ENCODE peak calls at places on chromosomes 12 and 14, in seven cellular contexts. I is astrocyte, N is PC-3, U is GM23338, J is K562, Y is mammary epithelial cell, E is H1. T is an unnamed sample.

GRCh38 chr12:116353958-116354357 is 76.5 kb upstream of the MED13L start:
- DNase-seq in I (no peak), N (no peak), E (no peak), U (no peak), Y (no peak), J (no peak), T (no peak)

GRCh38 chr14:93019970-93020369 is 95.8 kb downstream of the ITPK1 start:
- DNase-seq in I (no peak), E (no peak), N (no peak), U (no peak), Y (no peak), J (no peak), T (no peak)

GRCh38 chr14:31945074-31945613 is 132.0 kb upstream of the ARHGAP5 start:
- DNase-seq in I (no peak), E (no peak), Y (no peak), U (no peak), N (no peak), J (no peak), T (no peak)

GRCh38 chr12:5010130-5010529 is 33.5 kb upstream of the KCNA5 start:
- DNase-seq in N (no peak), U (no peak), Y (no peak), E (no peak), I (no peak), J (no peak), T (no peak)

GRCh38 chr12:100721193-100721592 is 73.4 kb upstream of the ANO4 start:
- DNase-seq in Y (no peak), I (no peak), J (no peak), E (no peak), N (no peak), U (no peak), T (no peak)

GRCh38 chr12:76643438-76643837 is 83.9 kb upstream of the OSBPL8 start:
- DNase-seq in N (peak; percentile 65), I (peak; percentile 14), Y (no peak), U (no peak), J (no peak), E (no peak), T (peak; percentile 44)

GRCh38 chr14:87615822-87616679 is 376.9 kb downstream of the GALC start:
- DNase-seq in U (peak; percentile 86), E (peak; percentile 36), N (peak; percentile 71), I (no peak), J (peak; percentile 35), Y (peak; percentile 37), T (peak; percentile 52)

GRCh38 chr12:16359512-16360491 is 12.4 kb downstream of the MGST1 start:
- DNase-seq in I (peak; percentile 11), J (peak; percentile 31), U (peak; percentile 90), E (peak; percentile 41), Y (peak; percentile 25), N (peak; percentile 62), T (peak; percentile 70)

GRCh38 chr14:74973003-74973614 is 17.7 kb upstream of the PGF start:
- DNase-seq in U (no peak), Y (no peak), J (no peak), I (peak; percentile 35), E (no peak), N (no peak), T (no peak)

GRCh38 chr14:101071493-101071891 is 168.0 kb upstream of the RTL1 start:
- DNase-seq in E (no peak), J (no peak), Y (no peak), U (no peak), N (no peak), I (no peak), T (no peak)

GRCh38 chr12:128078311-128078851 is 188.6 kb upstream of the TMEM132C start:
- DNase-seq in J (no peak), I (peak; percentile 52), Y (no peak), U (no peak), N (no peak), E (peak; percentile 9), T (peak; percentile 40)

GRCh38 chr12:32595251-32595650 is 83.8 kb upstream of the DNM1L start:
- DNase-seq in E (no peak), J (no peak), N (peak; percentile 26), U (no peak), Y (peak; percentile 43), I (peak; percentile 65), T (no peak)

GRCh38 chr14:29222671-29223268 is 456.2 kb downstream of the FOXG1 start:
- DNase-seq in U (peak; percentile 51), N (peak; percentile 59), Y (no peak), E (no peak), J (no peak), I (peak; percentile 47), T (peak; percentile 79)

GRCh38 chr14:54691525-54692260 is 124.8 kb downstream of the SAMD4A start:
- DNase-seq in U (peak; percentile 90), J (peak; percentile 60), E (peak; percentile 53), N (peak; percentile 97), Y (peak; percentile 64), I (no peak), T (peak; percentile 85)

GRCh38 chr14:20811994-20812393 is 9.3 kb upstream of the RNASE1 start:
- DNase-seq in Y (no peak), I (no peak), N (no peak), U (no peak), E (no peak), J (no peak), T (no peak)

GRCh38 chr12:47272412-47273190 is 192.8 kb upstream of the AMIGO2 start:
- DNase-seq in U (no peak), E (no peak), J (peak; percentile 62), Y (peak; percentile 49), I (no peak), N (peak; percentile 2), T (peak; percentile 56)

GRCh38 chr12:47273191-47273626 is 193.4 kb upstream of the AMIGO2 start:
- DNase-seq in Y (peak; percentile 28), U (no peak), E (no peak), I (no peak), N (peak; percentile 46), J (peak; percentile 22), T (no peak)

GRCh38 chr12:47268501-47269459 is 189.0 kb upstream of the AMIGO2 start:
- DNase-seq in N (peak; percentile 58), E (no peak), Y (peak; percentile 24), I (no peak), U (no peak), J (no peak), T (no peak)

GRCh38 chr12:47271800-47272230 is 192.1 kb upstream of the AMIGO2 start:
- DNase-seq in U (no peak), E (no peak), I (no peak), J (no peak), Y (peak; percentile 5), N (peak; percentile 47), T (peak; percentile 12)

GRCh38 chr12:47270782-47271664 is 191.3 kb upstream of the AMIGO2 start:
- DNase-seq in J (no peak), E (no peak), I (peak; percentile 96), U (no peak), N (peak; percentile 98), Y (peak; percentile 97), T (peak; percentile 90)
- H3K4me2 ChIP-seq in J (peak overlapping the region; percentile 26), E (no peak overlapping the region), I (peak overlapping the region; percentile 60), U (no peak overlapping the region), N (peak overlapping the region; percentile 78), Y (peak overlapping the region; percentile 3), T (peak overlapping the region; percentile 58)

GRCh38 chr12:103493199-103493598 is 2.6 kb downstream of the C12orf42 start:
- DNase-seq in E (no peak), J (no peak), I (no peak), Y (peak; percentile 97), U (no peak), N (no peak), T (no peak)

GRCh38 chr12:103494388-103494787 is 1.4 kb downstream of the C12orf42 start:
- DNase-seq in N (no peak), U (no peak), J (no peak), E (no peak), I (no peak), Y (no peak), T (no peak)

GRCh38 chr12:103498990-103499389 is 3.2 kb upstream of the C12orf42 start:
- DNase-seq in N (no peak), E (no peak), U (no peak), Y (no peak), I (no peak), J (no peak), T (no peak)

GRCh38 chr12:103495158-103495782 is 498 bp downstream of the C12orf42 start:
- DNase-seq in E (peak; percentile 53), I (no peak), N (no peak), Y (peak; percentile 45), J (peak; percentile 28), U (peak; percentile 84), T (no peak)

DNA sequence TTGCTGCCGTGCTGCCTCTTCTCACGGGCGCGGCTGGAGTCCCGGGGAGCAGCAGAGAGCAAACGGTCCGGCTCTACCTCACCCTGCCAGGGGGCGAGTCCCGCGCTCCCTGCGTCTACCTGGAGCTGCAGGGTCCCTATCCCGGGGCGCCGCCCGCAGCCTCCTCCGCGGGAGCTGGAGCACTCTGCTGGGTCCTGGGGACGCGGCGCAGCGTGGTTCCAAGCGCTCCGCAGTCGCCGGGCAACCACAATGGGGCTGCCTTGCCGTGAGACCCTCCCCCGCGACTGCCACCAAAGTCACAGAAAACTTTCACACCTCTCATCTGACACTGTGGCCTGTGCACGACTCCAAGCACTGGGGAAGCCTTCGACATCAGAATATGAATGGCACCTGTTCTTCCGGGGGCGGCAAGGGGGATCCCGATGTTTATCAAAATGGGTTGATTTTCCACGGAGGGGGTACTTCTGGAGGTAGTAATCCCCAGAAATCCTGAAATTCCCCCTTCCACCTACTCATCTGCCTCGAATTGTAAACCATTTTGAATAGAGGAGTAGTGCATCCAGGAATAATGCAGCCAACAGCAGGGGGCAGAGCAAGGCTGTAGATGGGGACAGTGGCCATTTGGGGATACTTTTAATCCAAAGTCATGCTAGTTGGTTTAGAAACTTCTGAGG is at the start of gene C12orf42:
- DNase-seq in J (peak; percentile 16), I (no peak), U (peak; percentile 72), N (peak; percentile 76), E (no peak), Y (peak; percentile 67), T (peak; percentile 47)
- TF ChIP-seq EZH2 in J (no peak), I (peak; percentile 59), U (no peak), N (no peak), E (no peak), Y (no peak), T (no peak)

GRCh38 chr12:106067606-106068205 is 71.0 kb downstream of the NUAK1 start:
- DNase-seq in N (no peak), E (no peak), J (no peak), I (no peak), U (no peak), Y (no peak), T (no peak)
- H3K4me3 ChIP-seq in N (no peak overlapping the region), E (no peak overlapping the region), J (no peak overlapping the region), I (no peak overlapping the region), U (no peak overlapping the region), Y (no peak overlapping the region), T (no peak overlapping the region)

GRCh38 chr12:54956322-54956721 is 28.2 kb downstream of the TESPA1 start:
- DNase-seq in U (no peak), J (no peak), Y (no peak), E (no peak), N (no peak), I (no peak), T (no peak)

GRCh38 chr12:54959291-54960018 is 25.1 kb downstream of the TESPA1 start:
- DNase-seq in N (peak; percentile 50), I (no peak), J (no peak), U (no peak), E (no peak), Y (no peak), T (no peak)

GRCh38 chr12:54954228-54954627 is 30.3 kb downstream of the TESPA1 start:
- DNase-seq in U (no peak), J (no peak), I (no peak), N (no peak), E (no peak), Y (no peak), T (no peak)

GRCh38 chr12:54958048-54958658 is 26.4 kb downstream of the TESPA1 start:
- DNase-seq in J (peak; percentile 49), E (no peak), N (peak; percentile 87), Y (peak; percentile 50), U (peak; percentile 75), I (peak; percentile 38), T (peak; percentile 77)

GRCh38 chr12:54956818-54957641 is 27.5 kb downstream of the TESPA1 start:
- DNase-seq in Y (no peak), U (no peak), E (no peak), J (no peak), N (no peak), I (no peak), T (no peak)
- H3K4me2 ChIP-seq in Y (no peak overlapping the region), U (no peak overlapping the region), E (no peak overlapping the region), J (no peak overlapping the region), N (no peak overlapping the region), I (no peak overlapping the region), T (no peak overlapping the region)

T was measured in GM23248.